ENCODE peak calls at places on chromosomes 3 and 15, in six cellular contexts. P, F, K, L, T and D are unnamed samples.

GRCh38 chr3:170864525-170865208 is 5.3 kb downstream of the RPL22L1 start:
- DNase-seq in P (no peak), T (no peak), K (peak; percentile 59), L (no peak), F (no peak), D (no peak)

GRCh38 chr15:87287156-87287555 is 969.4 kb downstream of the NTRK3 start:
- DNase-seq in F (no peak), K (no peak), P (no peak), T (peak; percentile 83), L (no peak), D (peak; percentile 83)

GRCh38 chr3:32392530-32393302 is 1.1 kb downstream of the CMTM7 start:
- DNase-seq in K (no peak), T (peak; percentile 70), L (peak; percentile 41), P (peak; percentile 63), F (peak; percentile 14), D (peak; percentile 54)

GRCh38 chr3:107841864-107842263 is 249.0 kb downstream of the CD47 start:
- DNase-seq in F (no peak), T (no peak), K (no peak), L (no peak), P (no peak), D (no peak)

GRCh38 chr3:132262305-132262704 is 54.9 kb upstream of the ACP3 start:
- DNase-seq in F (no peak), K (no peak), P (no peak), T (no peak), L (no peak), D (no peak)

GRCh38 chr15:85379403-85380131 is 836 bp upstream of the AKAP13 start:
- DNase-seq in P (no peak), K (peak; percentile 62), F (no peak), T (peak; percentile 43), L (no peak), D (no peak)

GRCh38 chr3:154430014-154430413 is at the start of gene GPR149:
- DNase-seq in L (no peak), P (no peak), K (peak; percentile 74), T (no peak), F (no peak), D (no peak)

GRCh38 chr3:27905625-27906024 is 183.5 kb upstream of the EOMES start:
- DNase-seq in L (no peak), T (no peak), P (no peak), K (peak; percentile 55), F (no peak), D (no peak)

GRCh38 chr3:144028798-144029411 is 57.3 kb downstream of the DIPK2A start:
- DNase-seq in K (no peak), T (no peak), F (no peak), L (no peak), P (no peak), D (no peak)

GRCh38 chr15:48975713-48976419 is 12.1 kb upstream of the SHC4 start:
- DNase-seq in F (peak; percentile 46), K (peak; percentile 95), L (peak; percentile 80), T (peak; percentile 83), P (peak; percentile 87), D (peak; percentile 77)

GRCh38 chr3:27643355-27643754 is 78.8 kb downstream of the EOMES start:
- DNase-seq in K (no peak), P (no peak), T (peak; percentile 42), F (no peak), L (no peak), D (no peak)

GRCh38 chr3:45604066-45604465 is 9.5 kb downstream of the LIMD1 start:
- DNase-seq in K (no peak), P (no peak), F (no peak), L (no peak), T (no peak), D (no peak)

GRCh38 chr15:26985050-26985449 is 14.1 kb downstream of the GABRG3 start:
- DNase-seq in L (no peak), P (no peak), K (no peak), F (no peak), T (no peak), D (no peak)

GRCh38 chr15:45113380-45113990 is 487 bp downstream of the DUOX2 start:
- DNase-seq in L (no peak), T (no peak), F (no peak), K (no peak), P (no peak), D (no peak)

GRCh38 chr15:45112143-45112591 is 1.8 kb downstream of the DUOX2 start:
- DNase-seq in L (no peak), F (no peak), T (no peak), P (no peak), K (no peak), D (no peak)

GRCh38 chr15:45112592-45113379 is 1.2 kb downstream of the DUOX2 start:
- DNase-seq in F (peak; percentile 13), P (no peak), L (no peak), T (no peak), K (peak; percentile 79), D (no peak)

GRCh38 chr15:45110256-45110820 is 3.6 kb downstream of the DUOX2 start:
- DNase-seq in K (no peak), T (no peak), L (no peak), F (no peak), P (no peak), D (no peak)

GRCh38 chr15:45111390-45112142 is 2.4 kb downstream of the DUOX2 start:
- DNase-seq in P (no peak), F (no peak), K (peak; percentile 66), L (no peak), T (no peak), D (no peak)
- H3K4me3 ChIP-seq in P (no peak overlapping the region), F (no peak overlapping the region), K (no peak overlapping the region), L (no peak overlapping the region), T (no peak overlapping the region), D (no peak overlapping the region)

GRCh38 chr15:41506796-41507341 is 6.8 kb downstream of the LTK start:
- DNase-seq in T (no peak), P (no peak), F (no peak), L (no peak), K (peak; percentile 86), D (no peak)
- TF ChIP-seq CTCF in T (no peak), P (no peak), F (no peak), L (no peak), K (peak; percentile 75), D (no peak)

DNA sequence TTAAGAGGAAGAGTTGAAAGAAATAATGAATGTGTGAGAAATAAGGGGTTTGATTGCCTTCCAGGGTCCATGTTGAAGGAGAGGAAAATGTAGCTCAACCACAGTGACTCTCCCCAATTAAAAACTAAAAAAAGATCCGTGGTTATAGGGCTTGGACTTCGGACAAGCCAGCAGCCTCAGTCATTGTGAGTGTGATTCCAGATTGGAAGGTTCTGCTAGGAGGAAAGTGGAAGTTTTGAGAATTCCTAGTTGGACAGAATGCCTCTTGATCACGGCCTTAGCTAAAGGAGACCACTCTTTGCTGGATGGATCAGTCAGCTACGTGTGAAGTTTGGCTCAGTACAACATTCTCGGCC is 27.3 kb downstream of the FLNB start:
- DNase-seq in T (no peak), P (no peak), F (no peak), K (no peak), L (no peak), D (no peak)
- H3K4me3 ChIP-seq in T (no peak overlapping the region), P (no peak overlapping the region), F (no peak overlapping the region), K (no peak overlapping the region), L (no peak overlapping the region), D (no peak overlapping the region)

GRCh38 chr3:188482929-188483328 is 329.0 kb downstream of the LPP start:
- DNase-seq in F (no peak), K (no peak), P (no peak), L (no peak), T (no peak), D (no peak)
- TF ChIP-seq CTCF in F (no peak), K (no peak), P (no peak), L (no peak), T (no peak), D (no peak)

GRCh38 chr3:43290961-43291360 is 4.6 kb downstream of the SNRK start:
- DNase-seq in L (no peak), K (no peak), P (no peak), F (no peak), T (peak; percentile 39), D (peak; percentile 20)

GRCh38 chr3:43288850-43289249 is 2.5 kb downstream of the SNRK start:
- DNase-seq in L (no peak), P (no peak), T (no peak), F (no peak), K (no peak), D (peak; percentile 7)

GRCh38 chr3:43288366-43288765 is 2.0 kb downstream of the SNRK start:
- DNase-seq in T (peak; percentile 69), K (no peak), L (no peak), F (no peak), P (no peak), D (peak; percentile 76)

GRCh38 chr3:43287514-43287913 is 1.2 kb downstream of the SNRK start:
- DNase-seq in T (no peak), F (no peak), K (no peak), P (no peak), L (no peak), D (peak; percentile 43)

DNA sequence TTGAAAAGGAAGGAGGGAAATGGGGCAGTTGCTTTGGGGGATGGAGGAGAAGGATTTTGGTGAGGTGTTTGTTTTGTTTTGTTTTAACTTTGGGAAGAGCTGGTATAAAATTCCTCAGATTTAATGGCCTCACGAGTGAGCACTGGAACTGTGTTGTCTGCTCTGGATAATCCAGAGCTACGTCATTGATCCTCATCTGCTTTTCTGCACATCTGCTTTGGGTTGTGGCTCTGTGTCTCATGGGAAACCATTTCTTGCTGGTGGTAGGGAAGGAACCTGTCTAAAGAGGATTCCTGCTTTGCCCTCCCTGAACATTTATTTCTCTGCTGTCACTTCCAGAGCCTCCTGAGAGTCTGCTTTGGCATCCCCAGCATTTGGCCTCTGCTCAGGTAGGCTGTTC is 3.1 kb downstream of the SNRK start:
- DNase-seq in K (no peak), F (no peak), L (no peak), T (no peak), P (no peak), D (peak; percentile 85)
- H3K4me3 ChIP-seq in K (no peak overlapping the region), F (no peak overlapping the region), L (peak overlapping the region; percentile 77), T (no peak overlapping the region), P (peak overlapping the region; percentile 80), D (peak overlapping the region; percentile 90)

DNA sequence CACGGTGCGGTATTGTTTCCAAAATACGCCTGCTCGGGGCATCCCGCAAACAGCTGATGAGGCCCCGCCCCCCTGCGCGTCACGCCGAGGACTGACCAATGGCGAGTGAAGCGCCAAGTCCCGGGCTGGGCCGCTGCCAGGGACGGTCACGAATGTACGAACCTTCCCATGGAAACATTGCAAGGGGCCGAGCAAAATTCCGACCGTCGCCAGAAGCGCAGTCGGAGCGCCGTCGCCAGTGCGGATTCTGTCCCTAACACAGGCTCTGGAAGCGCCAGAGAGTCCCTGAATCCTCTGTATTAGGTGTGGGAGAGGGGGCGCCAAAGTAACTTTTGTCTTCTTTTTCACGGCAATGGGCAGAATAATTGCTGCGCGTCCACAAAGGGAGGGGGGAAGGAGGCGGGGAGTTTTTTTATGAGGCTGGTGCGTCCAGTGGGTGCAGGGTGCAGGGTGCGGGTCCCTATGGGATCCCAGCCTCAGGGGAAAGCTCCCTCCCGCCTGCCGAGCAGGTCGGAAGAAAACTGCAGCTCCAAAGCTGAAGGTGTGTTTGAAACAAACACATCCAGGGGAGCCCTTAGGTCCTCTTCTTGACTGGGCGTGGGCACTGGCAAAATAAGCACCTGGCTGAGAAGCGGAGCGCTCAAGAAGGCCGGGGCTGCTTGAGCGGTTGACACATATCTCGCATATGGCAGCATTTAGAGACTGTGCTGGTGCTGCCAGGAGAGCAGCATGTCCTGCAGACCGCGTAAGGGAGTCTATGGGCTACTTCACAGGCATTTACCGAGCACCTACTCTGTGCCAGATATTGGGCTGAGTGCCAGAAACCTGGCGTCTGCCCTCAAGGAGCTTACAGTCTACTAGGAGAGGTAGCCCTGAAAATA is at the start of gene BMF:
- DNase-seq in K (peak; percentile 100), P (peak; percentile 100), F (peak; percentile 85), L (peak; percentile 100), T (peak; percentile 99), D (peak; percentile 99)
- TF ChIP-seq CTCF in K (peak; percentile 72), P (no peak), F (peak; percentile 40), L (peak; percentile 42), T (peak; percentile 44), D (peak; percentile 33)